ENCODE peak calls at places on chromosomes 1 and 21, in four cellular contexts. G is BJ, P is right lobe of liver, R is progenitor cell of endocrine pancreas. S is an unnamed sample.

GRCh38 chr1:19639999-19640362 is 4.1 kb upstream of the NBL1 start:
- DNase-seq in R (no peak), G (no peak), P (no peak), S (no peak)

GRCh38 chr1:18110968-18111367 is 3.4 kb downstream of the IGSF21 start:
- DNase-seq in R (no peak), G (no peak), P (no peak), S (no peak)

GRCh38 chr1:107897428-107898339 is 67.3 kb downstream of the VAV3 start:
- DNase-seq in R (no peak), G (no peak), P (no peak), S (no peak)

GRCh38 chr1:152497273-152497672 is 13.3 kb upstream of the LCE5A start:
- DNase-seq in G (no peak), P (no peak), R (no peak), S (no peak)

GRCh38 chr1:201137579-201138310 is 10.8 kb upstream of the ASCL5 start:
- DNase-seq in P (no peak), R (no peak), G (peak; percentile 79), S (no peak)

GRCh38 chr21:17468698-17469097 is 44.1 kb upstream of the CXADR start:
- DNase-seq in P (no peak), R (no peak), G (no peak), S (no peak)

GRCh38 chr1:204456826-204457361 is 37.7 kb downstream of the PIK3C2B start:
- DNase-seq in P (no peak), G (no peak), R (no peak), S (no peak)

GRCh38 chr1:18128298-18128697 is 20.7 kb downstream of the IGSF21 start:
- DNase-seq in G (no peak), P (peak; percentile 74), R (no peak), S (no peak)

GRCh38 chr1:161921990-161922389 is 101.7 kb downstream of the OLFML2B start:
- DNase-seq in G (no peak), P (no peak), R (no peak), S (no peak)

GRCh38 chr1:9929431-9930385 is 13.5 kb downstream of the LZIC start:
- DNase-seq in R (no peak), P (no peak), G (no peak), S (no peak)

GRCh38 chr1:108563808-108564207 is 3.9 kb downstream of the EEIG2 start:
- DNase-seq in P (no peak), G (no peak), R (no peak), S (no peak)

GRCh38 chr21:46111857-46112730 is 14.2 kb downstream of the COL6A2 start:
- DNase-seq in P (peak; percentile 19), R (peak; percentile 8), G (no peak), S (peak; percentile 31)

GRCh38 chr21:31184462-31184861 is 146.2 kb upstream of the KRTAP19-8 start:
- DNase-seq in G (no peak), P (no peak), R (no peak), S (no peak)

GRCh38 chr21:45356653-45357435 is 48.1 kb upstream of the COL18A1 start:
- DNase-seq in R (no peak), P (no peak), G (no peak), S (no peak)

GRCh38 chr1:169584483-169585144 is 1.7 kb downstream of the F5 start:
- DNase-seq in R (no peak), G (no peak), P (no peak), S (no peak)

GRCh38 chr1:202662081-202662480 is 48.2 kb downstream of the SYT2 start:
- DNase-seq in R (no peak), P (no peak), G (no peak), S (no peak)

GRCh38 chr1:56017336-56017735 is 562.0 kb downstream of the PLPP3 start:
- DNase-seq in R (no peak), G (no peak), P (no peak), S (no peak)

GRCh38 chr1:26016944-26017545 is 4.5 kb upstream of the EXTL1 start:
- DNase-seq in G (no peak), P (no peak), R (no peak), S (no peak)

GRCh38 chr21:41961282-41961701 is 7.5 kb upstream of the C2CD2 start:
- DNase-seq in G (no peak), P (no peak), R (no peak), S (no peak)

GRCh38 chr21:35294231-35294898 is 245.3 kb upstream of the RUNX1 start:
- DNase-seq in P (no peak), G (no peak), R (no peak), S (no peak)

GRCh38 chr1:183318433-183318832 is 99.7 kb downstream of the NMNAT2 start:
- DNase-seq in P (peak; percentile 74), R (no peak), G (peak; percentile 58), S (peak; percentile 48)

GRCh38 chr1:23217421-23218115 is at the start of gene HTR1D:
- DNase-seq in R (peak; percentile 33), G (no peak), P (no peak), S (peak; percentile 49)

GRCh38 chr1:12339861-12340557 is 110.2 kb downstream of the VPS13D start:
- DNase-seq in P (no peak), G (no peak), R (no peak), S (no peak)

GRCh38 chr1:36486436-36487335 is 4.0 kb upstream of the CSF3R start:
- DNase-seq in P (peak; percentile 89), G (no peak), R (peak; percentile 39), S (no peak)

GRCh38 chr1:173506437-173506836 is 29.3 kb downstream of the PRDX6 start:
- DNase-seq in P (peak; percentile 76), G (no peak), R (no peak), S (no peak)

GRCh38 chr1:22053018-22053860 is 730 bp downstream of the CDC42 start:
- DNase-seq in G (no peak), P (peak; percentile 74), R (peak; percentile 51), S (peak; percentile 25)

GRCh38 chr1:11981378-11982009 is 1.2 kb downstream of the MFN2 start:
- DNase-seq in R (no peak), G (no peak), P (no peak), S (no peak)

GRCh38 chr1:168879906-168880734 is 151.1 kb upstream of the DPT start:
- DNase-seq in R (no peak), G (no peak), P (no peak), S (no peak)

GRCh38 chr1:187794561-187794960 is 965.8 kb downstream of the PLA2G4A start:
- DNase-seq in P (no peak), G (no peak), R (no peak), S (no peak)

GRCh38 chr1:170735366-170736263 is 71.7 kb downstream of the PRRX1 start:
- DNase-seq in R (no peak), G (no peak), P (no peak), S (no peak)

GRCh38 chr21:42106425-42106824 is 35.3 kb downstream of the UMODL1 start:
- DNase-seq in R (no peak), G (no peak), P (no peak), S (no peak)

GRCh38 chr1:8189931-8190483 is 127.9 kb upstream of the SLC45A1 start:
- DNase-seq in G (no peak), R (no peak), P (no peak), S (no peak)

GRCh38 chr1:66438062-66438970 is 95.6 kb upstream of the SGIP1 start:
- DNase-seq in P (no peak), G (no peak), R (no peak), S (no peak)

GRCh38 chr1:66435541-66435940 is 98.4 kb upstream of the SGIP1 start:
- DNase-seq in P (no peak), R (no peak), G (no peak), S (no peak)

GRCh38 chr1:66434096-66434495 is 99.9 kb upstream of the SGIP1 start:
- DNase-seq in R (no peak), P (no peak), G (peak; percentile 82), S (no peak)

GRCh38 chr1:66437136-66437401 is 96.9 kb upstream of the SGIP1 start:
- DNase-seq in P (no peak), R (no peak), G (no peak), S (no peak)

DNA sequence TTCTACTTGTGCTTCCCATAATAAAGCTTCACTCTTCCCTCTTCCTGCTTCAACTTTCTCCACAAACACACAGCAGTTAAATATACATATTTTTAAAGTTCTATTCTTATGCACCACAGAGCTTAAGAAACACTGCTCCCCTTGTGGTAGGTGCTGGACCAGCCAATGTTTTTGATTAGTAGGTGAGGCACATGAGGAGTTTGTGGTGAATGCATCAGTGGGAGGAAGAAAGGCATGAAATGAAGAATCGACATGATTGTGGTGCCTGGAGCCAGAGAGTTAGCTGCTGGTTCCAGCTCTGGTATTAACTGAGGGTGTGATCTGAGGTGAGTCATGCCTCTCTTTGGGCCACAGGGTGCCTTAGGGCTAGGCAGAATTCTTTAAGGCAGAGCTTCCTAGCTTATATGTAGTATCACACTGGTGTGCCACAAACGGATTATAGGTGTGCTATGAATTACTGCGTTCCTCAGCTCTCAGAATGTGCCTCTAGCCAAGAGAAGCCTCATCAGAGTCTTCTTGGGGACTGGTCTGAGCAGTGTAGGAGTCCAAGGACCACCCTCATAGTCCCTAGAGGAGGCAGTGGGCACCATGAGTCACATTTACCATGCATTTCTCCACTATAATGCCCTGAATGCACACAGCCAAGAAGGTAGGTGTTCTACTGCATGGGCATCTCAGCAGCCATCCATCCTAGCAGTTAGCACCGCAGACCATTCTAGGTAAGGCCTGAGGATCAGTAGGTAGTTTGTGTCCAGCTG is 97.4 kb upstream of the SGIP1 start:
- DNase-seq in G (peak; percentile 75), R (no peak), P (no peak), S (no peak)
- TF ChIP-seq CTCF in G (peak; percentile 69), R (peak; percentile 39), P (peak; percentile 31), S (peak; percentile 22)

DNA sequence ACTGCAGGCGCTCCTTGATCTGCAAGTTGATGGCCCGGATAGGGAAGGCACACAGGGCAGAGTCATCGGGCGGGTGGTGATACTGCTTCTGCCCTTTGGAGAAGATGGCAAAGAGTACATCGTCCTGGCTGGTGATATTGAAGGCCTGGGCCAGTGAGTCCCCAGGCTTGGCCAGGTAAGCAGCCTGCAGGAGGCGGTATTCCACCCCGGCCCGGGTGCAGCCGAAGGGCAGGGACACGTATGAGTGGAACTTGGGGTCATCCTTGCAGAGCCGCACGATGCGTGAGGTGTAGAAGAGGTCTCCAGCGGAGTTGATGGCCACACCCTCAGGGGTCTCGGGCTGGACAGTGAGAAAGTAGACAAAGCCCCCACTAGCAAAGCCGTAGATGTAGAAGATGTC is 27.4 kb downstream of the PLXNA2 start:
- DNase-seq in R (no peak), P (no peak), G (no peak), S (no peak)
- TF ChIP-seq CTCF in R (no peak), P (no peak), G (no peak), S (no peak)

DNA sequence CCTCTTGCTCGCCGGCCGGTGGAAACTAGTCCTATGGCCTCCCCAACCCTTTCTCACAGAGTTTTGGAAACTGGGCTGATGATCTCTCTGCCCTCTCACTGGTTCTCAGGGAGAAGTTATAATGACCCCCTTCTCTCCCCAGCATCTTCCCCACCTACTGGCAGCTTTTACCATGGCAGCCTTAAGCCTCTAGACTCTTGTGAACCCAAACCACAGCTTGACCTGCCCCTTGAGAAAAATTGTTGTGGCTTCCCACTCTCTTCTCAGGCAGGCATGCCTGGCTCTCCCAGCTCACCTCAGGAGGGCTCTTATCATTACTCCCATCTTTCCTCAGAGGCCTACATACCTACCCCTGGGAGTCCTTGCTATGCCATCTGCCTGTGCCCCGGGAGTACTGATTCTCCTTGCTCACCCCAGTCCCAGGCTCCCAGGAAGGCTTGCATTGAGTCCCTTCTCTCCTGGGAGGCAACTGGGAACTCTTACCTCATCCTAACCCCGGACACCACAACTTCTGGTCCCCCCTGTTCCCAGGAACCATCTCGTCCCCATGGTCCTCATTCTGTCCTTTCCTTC is 1.6 kb downstream of the NSUN4 start:
- DNase-seq in R (no peak), G (no peak), P (no peak), S (no peak)
- TF ChIP-seq CTCF in R (peak; percentile 39), G (peak; percentile 44), P (no peak), S (peak; percentile 35)

GRCh38 chr1:91744973-91745648 is 140.8 kb downstream of the TGFBR3 start:
- DNase-seq in R (no peak), G (no peak), P (peak; percentile 48), S (no peak)
- TF ChIP-seq CTCF in R (no peak), G (peak; percentile 8), P (peak; percentile 47), S (no peak)

GRCh38 chr1:40774266-40774998 is 9.2 kb upstream of the KCNQ4 start:
- DNase-seq in P (peak; percentile 58), G (no peak), R (peak; percentile 51), S (no peak)
- TF ChIP-seq CTCF in P (peak; percentile 85), G (peak; percentile 79), R (peak; percentile 82), S (peak; percentile 67)